ENCODE peak calls at places on chromosome 13, in nine cellular contexts. D, N, W, Y, M, K, C, Q and L are unnamed samples.

GRCh38 chr13:51328488-51328887 is 11.0 kb upstream of the SERPINE3 start:
- DNase-seq in D (no peak), N (no peak), W (no peak), Y (no peak), M (no peak), K (no peak), C (no peak), Q (no peak), L (no peak)

GRCh38 chr13:98396071-98396710 is 180.7 kb downstream of the STK24 start:
- DNase-seq in D (no peak), N (no peak), W (no peak), Y (no peak), M (no peak), K (no peak), C (no peak), Q (peak), L (no peak)

GRCh38 chr13:42007844-42008243 is 40.6 kb upstream of the DGKH start:
- DNase-seq in D (no peak), N (no peak), W (no peak), Y (no peak), M (no peak), K (no peak), C (no peak), Q (no peak), L (no peak)

GRCh38 chr13:37023871-37024270 is 23.3 kb downstream of the EXOSC8 start:
- DNase-seq in D (no peak), N (no peak), W (no peak), Y (no peak), M (no peak), K (no peak), C (no peak), Q (peak), L (no peak)

GRCh38 chr13:109667754-109668360 is 118.5 kb downstream of the IRS2 start:
- DNase-seq in D (no peak), N (no peak), W (no peak), Y (no peak), M (no peak), K (no peak), C (no peak), Q (no peak), L (no peak)

GRCh38 chr13:29402168-29402621 is 193.3 kb downstream of the SLC7A1 start:
- DNase-seq in D (peak), N (no peak), W (no peak), Y (no peak), M (no peak), K (no peak), C (no peak), Q (peak), L (no peak)

GRCh38 chr13:100234524-100235136 is 145.7 kb downstream of the PCCA start:
- DNase-seq in D (no peak), N (no peak), W (no peak), Y (no peak), M (no peak), K (no peak), C (no peak), Q (peak), L (no peak)

GRCh38 chr13:109897988-109898623 is 111.7 kb upstream of the IRS2 start:
- DNase-seq in D (no peak), N (no peak), W (no peak), Y (no peak), M (no peak), K (no peak), C (no peak), Q (peak), L (no peak)

GRCh38 chr13:28501547-28501946 is 6.6 kb upstream of the FLT1 start:
- DNase-seq in D (no peak), N (no peak), W (no peak), Y (no peak), M (no peak), K (no peak), C (no peak), Q (peak), L (no peak)

GRCh38 chr13:93789058-93789457 is 562.5 kb downstream of the GPC6 start:
- DNase-seq in D (no peak), N (no peak), W (no peak), Y (no peak), M (no peak), K (no peak), C (no peak), Q (no peak), L (no peak)

GRCh38 chr13:99978781-99979452 is 2.7 kb upstream of the ZIC2 start:
- DNase-seq in D (no peak), N (no peak), W (no peak), Y (no peak), M (no peak), K (no peak), C (peak), Q (no peak), L (no peak)

GRCh38 chr13:29845440-29846056 is 4.9 kb downstream of the UBL3 start:
- DNase-seq in D (no peak), N (no peak), W (no peak), Y (no peak), M (no peak), K (no peak), C (no peak), Q (peak), L (no peak)